ENCODE peak calls at places on chromosomes 6 and 20, in nine cellular contexts. W is AG09319; T is cardiac muscle cell; N is CD4-positive, CD25-positive, alpha-beta regulatory T cell; Q is ACHN; L is NCI-H345; U is left ventricle myocardium inferior; J is NCI-H69; Y is stomach. B is an unnamed sample.

GRCh38 chr20:48629960-48630315 is 197.9 kb downstream of the PREX1 start:
- DNase-seq in U (no peak), W (no peak), L (no peak), Q (no peak), Y (no peak), N (no peak), T (no peak), J (no peak), B (no peak)

GRCh38 chr6:128738112-128738511 is 144.8 kb upstream of the LAMA2 start:
- DNase-seq in W (no peak), N (no peak), T (no peak), J (no peak), U (no peak), Y (no peak), Q (no peak), L (no peak), B (no peak)

GRCh38 chr6:5866547-5867051 is 140.1 kb downstream of the NRN1 start:
- DNase-seq in W (no peak), N (peak; percentile 63), L (peak; percentile 25), Y (no peak), T (peak; percentile 5), J (peak; percentile 85), U (no peak), Q (peak; percentile 28), B (no peak)

GRCh38 chr20:22428051-22428450 is 156.3 kb downstream of the FOXA2 start:
- DNase-seq in Q (no peak), T (no peak), W (no peak), N (no peak), J (peak; percentile 83), Y (no peak), L (no peak), U (no peak), B (no peak)

GRCh38 chr20:46710149-46710913 is 882 bp downstream of the SLC2A10 start:
- DNase-seq in N (no peak), Y (no peak), U (no peak), J (no peak), Q (no peak), W (no peak), T (no peak), L (no peak), B (no peak)

GRCh38 chr20:10505320-10506226 is 70.5 kb downstream of the SLX4IP start:
- DNase-seq in N (no peak), W (no peak), L (no peak), T (peak; percentile 63), Y (no peak), U (no peak), Q (no peak), J (no peak), B (peak; percentile 75)

GRCh38 chr20:23419995-23420901 is 1.0 kb downstream of the NAPB start:
- DNase-seq in Q (peak; percentile 31), N (peak; percentile 58), Y (peak; percentile 89), W (no peak), T (peak; percentile 65), J (peak; percentile 72), U (peak; percentile 29), L (peak; percentile 66), B (no peak)

GRCh38 chr20:47237715-47238114 is 118.8 kb downstream of the ZMYND8 start:
- DNase-seq in Q (no peak), L (no peak), Y (no peak), U (no peak), W (no peak), N (no peak), T (peak; percentile 35), J (no peak), B (no peak)

GRCh38 chr6:108360919-108361311 is 66.1 kb downstream of the AFG1L start:
- DNase-seq in L (no peak), Y (no peak), N (no peak), W (no peak), U (no peak), Q (no peak), T (no peak), J (no peak), B (no peak)

GRCh38 chr20:14259691-14260090 is 77.7 kb downstream of the FLRT3 start:
- DNase-seq in Y (no peak), J (no peak), Q (no peak), T (no peak), N (no peak), L (no peak), U (no peak), W (peak; percentile 23), B (no peak)

GRCh38 chr6:151137441-151137984 is 102.3 kb upstream of the AKAP12 start:
- DNase-seq in Q (no peak), N (no peak), T (no peak), Y (no peak), U (no peak), J (peak; percentile 87), W (no peak), L (peak; percentile 25), B (no peak)

GRCh38 chr6:136491674-136492235 is 58.5 kb downstream of the MAP7 start:
- DNase-seq in J (no peak), Q (no peak), T (no peak), U (no peak), W (no peak), N (no peak), Y (no peak), L (no peak), B (no peak)

GRCh38 chr6:148516116-148517016 is 173.7 kb downstream of the SASH1 start:
- DNase-seq in W (no peak), U (no peak), Y (no peak), L (no peak), T (no peak), J (no peak), Q (no peak), N (no peak), B (no peak)

GRCh38 chr6:162964703-162965140 is 236.9 kb downstream of the PACRG start:
- DNase-seq in W (peak; percentile 98), Q (peak; percentile 77), T (peak; percentile 98), Y (no peak), J (peak; percentile 79), N (no peak), U (peak; percentile 61), L (no peak), B (no peak)

GRCh38 chr6:108948252-108948651 is 100.0 kb downstream of the ARMC2 start:
- DNase-seq in Q (peak; percentile 47), N (no peak), U (no peak), L (no peak), J (peak; percentile 94), Y (peak; percentile 50), W (no peak), T (no peak), B (no peak)

GRCh38 chr6:30670760-30671527 is 1.9 kb downstream of the DHX16 start:
- DNase-seq in Q (no peak), W (no peak), Y (no peak), U (no peak), J (no peak), T (no peak), L (no peak), N (no peak), B (no peak)

GRCh38 chr6:154012852-154013251 is 26.2 kb upstream of the OPRM1 start:
- DNase-seq in N (no peak), U (no peak), L (no peak), T (no peak), Q (no peak), Y (no peak), W (no peak), J (no peak), B (no peak)

GRCh38 chr6:53474010-53474409 is 70.9 kb downstream of the GCLC start:
- DNase-seq in J (no peak), L (no peak), N (no peak), U (no peak), Q (no peak), Y (no peak), T (no peak), W (no peak), B (no peak)

B was measured in SIG-M5.